ENCODE peak calls at places on chromosomes 16 and 17, in seven cellular contexts. J is body of pancreas, X is GOT3, Z is cardiac fibroblast, S is SK-N-MC, W is globus pallidus, D is T-helper 1 cell. Q is an unnamed sample.

GRCh38 chr17:1001640-1002411 is 4.9 kb downstream of the TIMM22 start:
- DNase-seq in J (no peak), X (no peak), Z (peak), S (no peak), W (no peak), D (no peak), Q (no peak)

GRCh38 chr17:32341141-32341856 is 674 bp downstream of the C17orf75 start:
- DNase-seq in J (no peak), X (no peak), Z (peak), S (no peak), W (peak), D (peak), Q (peak)

GRCh38 chr16:10181196-10182162 is 749 bp downstream of the GRIN2A start:
- DNase-seq in J (peak), X (peak), Z (peak), S (no peak), W (peak), D (no peak), Q (peak)

GRCh38 chr17:57086069-57086930 is 1.3 kb downstream of the AKAP1 start:
- DNase-seq in J (peak), X (no peak), Z (peak), S (no peak), W (no peak), D (peak), Q (no peak)

GRCh38 chr17:81868674-81869220 is 2.4 kb downstream of the ARHGDIA start:
- DNase-seq in J (peak), X (no peak), Z (peak), S (no peak), W (no peak), D (no peak), Q (no peak)

GRCh38 chr17:9818760-9819159 is 3.1 kb downstream of the GSG1L2 start:
- DNase-seq in J (no peak), X (no peak), Z (no peak), S (no peak), W (no peak), D (no peak), Q (no peak)

GRCh38 chr16:49875812-49876715 is 20.2 kb upstream of the ZNF423 start:
- DNase-seq in J (no peak), X (no peak), Z (no peak), S (no peak), W (no peak), D (no peak), Q (no peak)

GRCh38 chr16:84643180-84643583 is 5.1 kb upstream of the KLHL36 start:
- DNase-seq in J (peak), X (peak), Z (peak), S (no peak), W (no peak), D (no peak), Q (no peak)

GRCh38 chr16:85514601-85515318 is 98.4 kb upstream of the GSE1 start:
- DNase-seq in J (peak), X (peak), Z (peak), S (no peak), W (peak), D (no peak), Q (peak)

GRCh38 chr16:3879258-3879886 is 1.1 kb downstream of the CREBBP start:
- DNase-seq in J (peak), X (no peak), Z (peak), S (no peak), W (no peak), D (no peak), Q (no peak)

GRCh38 chr16:24700549-24701392 is 28.7 kb upstream of the TNRC6A start:
- DNase-seq in J (peak), X (peak), Z (peak), S (no peak), W (peak), D (no peak), Q (peak)

GRCh38 chr17:32103476-32104113 is 38.7 kb upstream of the RHOT1 start:
- DNase-seq in J (no peak), X (no peak), Z (peak), S (no peak), W (no peak), D (no peak), Q (no peak)

GRCh38 chr17:78839173-78839761 is 1.3 kb downstream of the USP36 start:
- DNase-seq in J (no peak), X (no peak), Z (peak), S (no peak), W (no peak), D (no peak), Q (no peak)

GRCh38 chr17:74478369-74479100 is 12.1 kb downstream of the CD300A start:
- DNase-seq in J (no peak), X (no peak), Z (no peak), S (no peak), W (peak), D (no peak), Q (peak)

Q was measured in pons.